ENCODE peak calls at places on chromosome 7, in five cellular contexts. I is RCC 7860, Y is NCI-H69, N is cardiac muscle cell, Q is keratinocyte. Z is an unnamed sample.

GRCh38 chr7:1851731-1852531 is 181.9 kb downstream of the ELFN1 start:
- DNase-seq in I (no peak), N (no peak), Q (no peak), Y (no peak), Z (no peak)

GRCh38 chr7:13802651-13803050 is 186.8 kb downstream of the ETV1 start:
- DNase-seq in N (no peak), Y (no peak), Q (no peak), I (no peak), Z (no peak)

GRCh38 chr7:16587785-16588184 is 57.8 kb downstream of the ANKMY2 start:
- DNase-seq in N (no peak), I (no peak), Q (no peak), Y (peak; percentile 83), Z (no peak)

GRCh38 chr7:157684596-157685429 is 348.0 kb downstream of the DNAJB6 start:
- DNase-seq in Q (no peak), I (no peak), Y (no peak), N (no peak), Z (no peak)

GRCh38 chr7:43646603-43647313 is 63.9 kb downstream of the STK17A start:
- DNase-seq in Y (peak; percentile 74), I (no peak), N (peak; percentile 19), Q (no peak), Z (no peak)

GRCh38 chr7:77651544-77652162 is 44.6 kb upstream of the RSBN1L start:
- DNase-seq in I (peak; percentile 22), Q (no peak), Y (peak; percentile 67), N (peak; percentile 55), Z (peak; percentile 38)

GRCh38 chr7:155790666-155791065 is 21.6 kb downstream of the SHH start:
- DNase-seq in N (no peak), Q (no peak), Y (no peak), I (no peak), Z (no peak)

GRCh38 chr7:107643407-107643806 is 17.2 kb upstream of the SLC26A4 start:
- DNase-seq in I (peak; percentile 51), Q (no peak), N (peak; percentile 56), Y (peak; percentile 10), Z (no peak)

GRCh38 chr7:90841759-90842429 is 245.8 kb downstream of the CDK14 start:
- DNase-seq in N (no peak), I (no peak), Y (no peak), Q (no peak), Z (peak; percentile 3)

GRCh38 chr7:43763183-43763582 is 4.7 kb downstream of the BLVRA start:
- DNase-seq in Y (no peak), N (no peak), Q (no peak), I (no peak), Z (no peak)

GRCh38 chr7:49852619-49853462 is 79.4 kb downstream of the VWC2 start:
- DNase-seq in I (peak; percentile 32), Y (peak; percentile 47), Q (peak; percentile 7), N (peak; percentile 61), Z (no peak)

GRCh38 chr7:112635742-112636141 is 154.5 kb downstream of the TMEM168 start:
- DNase-seq in Q (no peak), Y (no peak), I (no peak), N (no peak), Z (no peak)

GRCh38 chr7:131769241-131769640 is 212.8 kb upstream of the PODXL start:
- DNase-seq in Q (no peak), I (no peak), N (no peak), Y (no peak), Z (no peak)

GRCh38 chr7:136405931-136406777 is 429.0 kb upstream of the MTPN start:
- DNase-seq in N (peak; percentile 70), Y (peak; percentile 82), I (peak; percentile 51), Q (no peak), Z (no peak)

GRCh38 chr7:68783671-68784070 is 814.6 kb upstream of the AUTS2 start:
- DNase-seq in Q (no peak), I (peak; percentile 79), Y (no peak), N (no peak), Z (no peak)

GRCh38 chr7:55260171-55260570 is 105.0 kb upstream of the LANCL2 start:
- DNase-seq in Q (no peak), I (peak; percentile 9), N (no peak), Y (no peak), Z (no peak)

GRCh38 chr7:36303202-36304098 is 86.2 kb upstream of the ANLN start:
- DNase-seq in N (peak; percentile 93), Q (no peak), Y (peak; percentile 98), I (peak; percentile 99), Z (no peak)

GRCh38 chr7:45055016-45055415 is 33.8 kb downstream of the NACAD start:
- DNase-seq in I (no peak), Q (no peak), N (no peak), Y (no peak), Z (no peak)

GRCh38 chr7:45157286-45157652 is 322 bp upstream of the RAMP3 start:
- DNase-seq in Y (no peak), I (no peak), N (no peak), Q (no peak), Z (peak; percentile 31)

GRCh38 chr7:34163956-34164355 is 258.6 kb downstream of the BMPER start:
- DNase-seq in Q (no peak), Y (no peak), I (no peak), N (no peak), Z (no peak)

GRCh38 chr7:38506756-38507155 is 124.4 kb downstream of the AMPH start:
- DNase-seq in Q (no peak), I (no peak), N (peak; percentile 47), Y (no peak), Z (no peak)

GRCh38 chr7:37732253-37732652 is 48.7 kb downstream of the GPR141 start:
- DNase-seq in I (no peak), Q (no peak), N (peak; percentile 53), Y (peak; percentile 44), Z (peak; percentile 57)

GRCh38 chr7:139696547-139696946 is 81.3 kb downstream of the HIPK2 start:
- DNase-seq in Y (no peak), Q (no peak), I (no peak), N (no peak), Z (peak; percentile 53)

GRCh38 chr7:69374036-69374420 is 224.2 kb upstream of the AUTS2 start:
- DNase-seq in Y (no peak), N (peak; percentile 70), I (no peak), Q (no peak), Z (no peak)

GRCh38 chr7:114428211-114428610 is 13.6 kb downstream of the FOXP2 start:
- DNase-seq in Q (no peak), N (no peak), I (no peak), Y (peak; percentile 38), Z (no peak)

GRCh38 chr7:128025380-128025779 is 5.9 kb downstream of the LRRC4 start:
- DNase-seq in Q (no peak), I (peak; percentile 40), N (no peak), Y (no peak), Z (no peak)

GRCh38 chr7:107563072-107563760 is 504 bp downstream of the COG5 start:
- DNase-seq in I (no peak), Y (peak; percentile 79), N (no peak), Q (no peak), Z (no peak)

GRCh38 chr7:64870656-64871055 is 32.4 kb upstream of the ZNF273 start:
- DNase-seq in N (no peak), Y (no peak), Q (no peak), I (no peak), Z (no peak)

GRCh38 chr7:767941-768729 is 41.1 kb upstream of the PRKAR1B start:
- DNase-seq in Q (no peak), I (peak; percentile 99), Y (peak; percentile 100), N (no peak), Z (no peak)

GRCh38 chr7:108805808-108806397 is 236.2 kb downstream of the DNAJB9 start:
- DNase-seq in Q (no peak), I (peak; percentile 40), N (peak; percentile 64), Y (peak; percentile 18), Z (no peak)

GRCh38 chr7:132307465-132307864 is 268.8 kb downstream of the PLXNA4 start:
- DNase-seq in Y (peak; percentile 63), Q (no peak), I (no peak), N (no peak), Z (no peak)

GRCh38 chr7:36393826-36394225 is 4.2 kb downstream of the ANLN start:
- DNase-seq in I (no peak), N (no peak), Q (no peak), Y (peak; percentile 26), Z (no peak)

GRCh38 chr7:150755473-150756099 is 18.4 kb downstream of the GIMAP5 start:
- DNase-seq in Y (no peak), I (no peak), N (peak; percentile 24), Q (no peak), Z (no peak)

GRCh38 chr7:20513897-20514296 is 101.6 kb upstream of the ABCB5 start:
- DNase-seq in Q (no peak), Y (peak; percentile 15), N (no peak), I (no peak), Z (no peak)

GRCh38 chr7:131540491-131541162 is 15.8 kb downstream of the PODXL start:
- DNase-seq in N (no peak), Q (no peak), Y (peak; percentile 28), I (no peak), Z (no peak)

GRCh38 chr7:88306590-88307048 is at the start of gene STEAP4:
- DNase-seq in Y (peak; percentile 43), N (peak; percentile 91), I (no peak), Q (no peak), Z (no peak)

GRCh38 chr7:152016947-152017346 is 8.5 kb upstream of the GALNT11 start:
- DNase-seq in I (no peak), Y (no peak), Q (no peak), N (no peak), Z (no peak)

GRCh38 chr7:10122573-10123100 is 851.0 kb upstream of the PHF14 start:
- DNase-seq in Y (peak; percentile 92), I (no peak), Q (no peak), N (peak; percentile 6), Z (no peak)